ENCODE peak calls at places on chromosomes 3 and 15, in eight cellular contexts. P is hepatocyte, E is posterior vena cava, M is COLO829, X is astrocyte of the cerebellum, S is NCI-H1092 treated with DMSO at 0.1 percent for 48 hours, N is left ventricle myocardium inferior, V is vagina. G is an unnamed sample.

GRCh38 chr3:73213906-73214305 is 152.4 kb downstream of the EBLN2 start:
- DNase-seq in P (no peak), E (no peak), M (no peak), X (peak; percentile 29), S (no peak), N (no peak), V (no peak), G (no peak)

GRCh38 chr15:28184166-28184565 is 85.1 kb upstream of the OCA2 start:
- DNase-seq in P (no peak), E (no peak), M (no peak), X (peak; percentile 8), S (no peak), N (no peak), V (no peak), G (no peak)

GRCh38 chr3:46908986-46909534 is 31.5 kb downstream of the PTH1R start:
- DNase-seq in P (no peak), E (peak; percentile 84), M (no peak), X (no peak), S (no peak), N (no peak), V (no peak), G (no peak)

GRCh38 chr3:161823910-161824309 is 327.3 kb downstream of the OTOL1 start:
- DNase-seq in P (no peak), E (no peak), M (no peak), X (no peak), S (no peak), N (no peak), V (no peak), G (no peak)

GRCh38 chr15:72237286-72238224 is 6.6 kb upstream of the PKM start:
- DNase-seq in P (peak; percentile 80), E (peak; percentile 89), M (peak; percentile 86), X (peak; percentile 97), S (no peak), N (no peak), V (peak; percentile 95), G (peak; percentile 94)

GRCh38 chr3:12440927-12441326 is 43.4 kb upstream of the TSEN2 start:
- DNase-seq in P (peak; percentile 54), E (peak; percentile 86), M (no peak), X (peak; percentile 82), S (no peak), N (peak; percentile 75), V (no peak), G (peak; percentile 87)

GRCh38 chr3:169665264-169666078 is 2.0 kb upstream of the MECOM start:
- DNase-seq in P (no peak), E (no peak), M (no peak), X (no peak), S (no peak), N (no peak), V (no peak), G (no peak)

GRCh38 chr3:43071313-43071893 is 34.5 kb downstream of the POMGNT2 start:
- DNase-seq in P (no peak), E (no peak), M (no peak), X (no peak), S (no peak), N (no peak), V (peak; percentile 65), G (no peak)

GRCh38 chr3:64291345-64291744 is 66.1 kb upstream of the PRICKLE2 start:
- DNase-seq in P (peak; percentile 19), E (peak; percentile 84), M (no peak), X (peak; percentile 49), S (no peak), N (no peak), V (peak; percentile 92), G (peak; percentile 91)

GRCh38 chr15:51183076-51183475 is 88.4 kb upstream of the TNFAIP8L3 start:
- DNase-seq in P (peak; percentile 34), E (no peak), M (no peak), X (no peak), S (no peak), N (no peak), V (no peak), G (no peak)

GRCh38 chr3:160473978-160474377 is 24.4 kb upstream of the TRIM59 start:
- DNase-seq in P (no peak), E (no peak), M (no peak), X (peak; percentile 83), S (no peak), N (no peak), V (no peak), G (no peak)

GRCh38 chr3:11156026-11156410 is 1.7 kb downstream of the HRH1 start:
- DNase-seq in P (no peak), E (no peak), M (no peak), X (no peak), S (no peak), N (no peak), V (no peak), G (no peak)

GRCh38 chr3:197103766-197104165 is 74.1 kb upstream of the MELTF start:
- DNase-seq in P (no peak), E (no peak), M (no peak), X (peak; percentile 28), S (no peak), N (no peak), V (no peak), G (no peak)